ENCODE peak calls at places on chromosomes 3 and 15, in seven cellular contexts. J is BE2C, V is cardiac fibroblast, U is A549, C is Calu3, Z is GM12865, R is right atrium auricular region. P is an unnamed sample.

GRCh38 chr3:59866076-59866475 is 816.3 kb upstream of the CFAP20DC start:
- DNase-seq in J (no peak), C (no peak), Z (no peak), U (no peak), R (no peak), V (no peak), P (no peak)

GRCh38 chr15:58267026-58267425 is 128.8 kb downstream of the AQP9 start:
- DNase-seq in J (no peak), R (no peak), Z (no peak), V (no peak), C (no peak), U (no peak), P (no peak)

GRCh38 chr3:48845170-48845569 is 2.5 kb downstream of the PRKAR2A start:
- DNase-seq in Z (no peak), V (no peak), U (no peak), C (no peak), R (no peak), J (no peak), P (no peak)

GRCh38 chr3:125128861-125129501 is 73.2 kb upstream of the HEG1 start:
- DNase-seq in J (no peak), V (peak), Z (peak), U (no peak), C (peak), R (no peak), P (no peak)

GRCh38 chr15:43095708-43096347 is 10.0 kb downstream of the UBR1 start:
- DNase-seq in C (no peak), U (no peak), Z (no peak), J (no peak), V (peak), R (no peak), P (no peak)

GRCh38 chr15:80026754-80027153 is 32.7 kb upstream of the ZFAND6 start:
- DNase-seq in C (no peak), R (no peak), Z (peak), J (no peak), U (no peak), V (no peak), P (no peak)

GRCh38 chr15:40856736-40857135 is 12.9 kb downstream of the SPINT1 start:
- DNase-seq in Z (no peak), U (no peak), V (no peak), J (no peak), C (no peak), R (no peak), P (no peak)

GRCh38 chr15:68609618-68610017 is 30.8 kb downstream of the CORO2B start:
- DNase-seq in U (no peak), C (no peak), V (peak), J (peak), Z (no peak), R (peak), P (no peak)

GRCh38 chr15:70274255-70274654 is 176.5 kb upstream of the TLE3 start:
- DNase-seq in V (no peak), R (no peak), U (no peak), C (no peak), Z (no peak), J (no peak), P (no peak)

GRCh38 chr3:62051506-62051905 is 321.8 kb downstream of the FEZF2 start:
- DNase-seq in C (no peak), U (peak), Z (no peak), V (peak), J (peak), R (no peak), P (peak)

GRCh38 chr3:32457971-32458471 is 44.6 kb downstream of the CMTM6 start:
- DNase-seq in U (no peak), V (no peak), C (no peak), R (peak), Z (no peak), J (peak), P (no peak)

GRCh38 chr3:189836795-189837194 is 205.6 kb downstream of the TP63 start:
- DNase-seq in V (no peak), J (no peak), R (no peak), Z (peak), C (no peak), U (no peak), P (no peak)

GRCh38 chr15:51095681-51096331 is 1.1 kb upstream of the TNFAIP8L3 start:
- DNase-seq in Z (no peak), V (no peak), U (no peak), J (no peak), C (no peak), R (no peak), P (no peak)

GRCh38 chr3:27721717-27722564 is at the start of gene EOMES:
- DNase-seq in V (peak), R (no peak), U (peak), C (peak), Z (peak), J (peak), P (peak)

GRCh38 chr3:46677096-46677702 is 16.3 kb downstream of the ALS2CL start:
- DNase-seq in Z (no peak), U (no peak), V (no peak), R (no peak), C (no peak), J (no peak), P (peak)

GRCh38 chr15:61157933-61158332 is 71.2 kb downstream of the RORA start:
- DNase-seq in R (peak), V (peak), U (no peak), Z (no peak), J (no peak), C (no peak), P (no peak)

GRCh38 chr15:69861331-69862171 is 236.2 kb downstream of the TLE3 start:
- DNase-seq in V (peak), J (no peak), U (no peak), Z (no peak), R (no peak), C (no peak), P (no peak)

GRCh38 chr15:95016511-95017219 is 785.3 kb downstream of the MCTP2 start:
- DNase-seq in U (no peak), R (no peak), Z (no peak), V (peak), C (no peak), J (no peak), P (no peak)

GRCh38 chr3:100869787-100870186 is 123.4 kb downstream of the ABI3BP start:
- DNase-seq in R (no peak), U (no peak), C (no peak), Z (no peak), J (no peak), V (peak), P (no peak)

GRCh38 chr3:46971742-46972141 is 4.8 kb downstream of the CCDC12 start:
- DNase-seq in R (no peak), J (no peak), U (no peak), Z (peak), V (no peak), C (no peak), P (no peak)

GRCh38 chr3:77380141-77380540 is 340.2 kb downstream of the ROBO2 start:
- DNase-seq in Z (no peak), C (no peak), J (no peak), V (no peak), U (no peak), R (no peak), P (no peak)

GRCh38 chr3:43253294-43253693 is 33.0 kb upstream of the SNRK start:
- DNase-seq in V (no peak), C (no peak), R (no peak), J (no peak), Z (no peak), U (no peak), P (no peak)

GRCh38 chr3:192417559-192418055 is 309.7 kb downstream of the FGF12 start:
- DNase-seq in Z (no peak), J (no peak), C (no peak), V (no peak), R (no peak), U (no peak), P (no peak)

GRCh38 chr15:67446449-67446848 is 74.5 kb upstream of the C15orf61 start:
- DNase-seq in U (no peak), R (no peak), C (no peak), Z (no peak), V (no peak), J (no peak), P (no peak)

GRCh38 chr15:85004551-85004950 is 22.9 kb downstream of the PDE8A start:
- DNase-seq in V (no peak), C (no peak), Z (no peak), U (no peak), J (no peak), R (no peak), P (no peak)

GRCh38 chr3:13254028-13254951 is 165.8 kb downstream of the NUP210 start:
- DNase-seq in R (no peak), J (no peak), Z (no peak), U (no peak), V (no peak), C (no peak), P (no peak)

GRCh38 chr3:51538115-51538458 is 432 bp upstream of the RAD54L2 start:
- DNase-seq in J (no peak), Z (peak), V (no peak), U (no peak), C (no peak), R (no peak), P (no peak)

GRCh38 chr3:45968706-45969105 is 25.4 kb downstream of the CXCR6 start:
- DNase-seq in V (peak), J (no peak), C (no peak), Z (no peak), U (no peak), R (no peak), P (no peak)

GRCh38 chr15:77475898-77476297 is 55.2 kb downstream of the HMG20A start:
- DNase-seq in J (no peak), V (no peak), U (no peak), C (no peak), R (no peak), Z (no peak), P (peak)

GRCh38 chr15:98787190-98787589 is 138.9 kb downstream of the IGF1R start:
- DNase-seq in U (no peak), R (no peak), V (no peak), C (no peak), J (no peak), Z (no peak), P (no peak)

GRCh38 chr15:67824900-67825879 is at the start of gene SKOR1:
- DNase-seq in R (no peak), Z (no peak), J (no peak), C (no peak), U (peak), V (peak), P (no peak)

GRCh38 chr3:50121416-50122032 is 32.8 kb downstream of the RBM5 start:
- DNase-seq in U (peak), Z (peak), J (peak), C (peak), V (peak), R (no peak), P (peak)

GRCh38 chr3:50120364-50121095 is 31.8 kb downstream of the RBM5 start:
- DNase-seq in C (no peak), R (no peak), U (no peak), V (no peak), Z (no peak), J (no peak), P (no peak)

GRCh38 chr3:50122661-50123391 is 32.3 kb upstream of the SEMA3F start:
- DNase-seq in C (no peak), V (no peak), J (no peak), Z (no peak), U (no peak), R (no peak), P (no peak)

GRCh38 chr3:50123394-50124361 is 31.4 kb upstream of the SEMA3F start:
- DNase-seq in J (no peak), V (no peak), C (no peak), U (no peak), Z (no peak), R (no peak), P (peak)

GRCh38 chr3:50122071-50122470 is 33.1 kb upstream of the SEMA3F start:
- DNase-seq in Z (no peak), U (no peak), R (no peak), C (no peak), J (no peak), V (peak), P (no peak)
- TF ChIP-seq CTCF in Z (no peak), U (no peak), R (no peak), C (no peak), J (no peak), V (peak), P (no peak)

GRCh38 chr15:89829161-89829560 is 14.5 kb upstream of the ANPEP start:
- DNase-seq in Z (no peak), C (no peak), R (no peak), J (no peak), U (no peak), V (no peak), P (no peak)
- TF ChIP-seq CTCF in Z (no peak), C (no peak), R (no peak), J (no peak), U (no peak), V (no peak), P (no peak)

GRCh38 chr3:160162440-160162839 is 62.8 kb upstream of the C3orf80 start:
- DNase-seq in C (no peak), Z (no peak), V (no peak), J (peak), R (no peak), U (no peak), P (peak)
- TF ChIP-seq CTCF in C (no peak), Z (no peak), V (no peak), J (no peak), R (no peak), U (no peak), P (no peak)

GRCh38 chr3:24494616-24495333 is at the start of gene THRB:
- DNase-seq in C (peak), U (peak), Z (peak), R (peak), V (peak), J (peak), P (peak)

GRCh38 chr3:24496529-24497482 is 2.2 kb upstream of the THRB start:
- DNase-seq in Z (peak), U (peak), R (peak), J (peak), V (peak), C (peak), P (peak)

GRCh38 chr3:24492971-24493551 is 1.6 kb downstream of the THRB start:
- DNase-seq in U (no peak), Z (no peak), J (no peak), V (peak), C (no peak), R (no peak), P (no peak)

GRCh38 chr3:24493951-24494615 is 567 bp downstream of the THRB start:
- DNase-seq in J (no peak), V (peak), Z (no peak), U (peak), R (peak), C (peak), P (peak)

DNA sequence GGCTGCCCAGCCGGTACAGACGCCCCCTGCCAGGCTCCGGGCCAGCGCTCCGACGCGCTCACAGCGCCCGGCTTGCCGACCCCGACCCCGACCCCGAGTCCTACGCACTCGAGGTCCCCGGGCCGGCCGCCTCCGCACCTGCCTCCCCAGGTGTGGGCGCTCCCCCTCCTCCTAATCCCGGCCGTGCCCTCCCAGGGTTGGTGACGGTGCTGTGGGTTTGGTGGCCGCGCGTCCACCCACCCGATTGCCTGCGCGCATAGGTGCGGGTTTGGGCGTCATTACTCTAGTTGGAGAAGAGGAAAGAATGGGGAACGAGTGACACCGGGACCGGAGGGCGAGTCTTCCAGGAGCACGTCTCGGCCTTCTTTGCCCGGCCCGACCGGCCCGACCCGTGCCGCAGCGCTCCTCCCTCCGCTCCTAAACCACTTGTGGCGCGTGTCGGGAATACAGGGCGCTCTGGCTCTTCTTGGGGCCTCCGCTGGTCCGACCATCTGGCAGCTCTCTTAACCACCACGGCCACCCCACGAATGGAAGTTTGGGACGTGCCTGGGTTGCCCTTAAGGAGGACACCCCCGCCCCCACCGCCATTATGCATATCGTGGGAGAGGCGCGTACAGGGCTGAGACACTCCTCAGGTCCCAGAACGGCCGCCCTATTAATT is 814 bp upstream of the THRB start:
- DNase-seq in J (no peak), C (peak), Z (no peak), R (peak), U (peak), V (no peak), P (peak)
- TF ChIP-seq CTCF in J (no peak), C (no peak), Z (no peak), R (no peak), U (no peak), V (no peak), P (peak)